ENCODE peak calls at places on chromosome 12, in six cellular contexts. A is CD8-positive, alpha-beta memory T cell; S is sigmoid colon; M is adrenal gland; X is A673; H is right cardiac atrium. P is an unnamed sample. For H3K4me1, the result is how much of the 10 kb centered on the place peaks cover.

GRCh38 chr12:14934511-14934910 is 3.8 kb downstream of the ERP27 start:
- DNase-seq in A (no peak), S (no peak), M (no peak), X (no peak), H (no peak), P (no peak)

GRCh38 chr12:130491421-130492357 is 154.0 kb downstream of the PIWIL1 start:
- DNase-seq in A (no peak), S (no peak), M (no peak), X (no peak), H (peak), P (no peak)

GRCh38 chr12:94615284-94616216 is 34.8 kb downstream of the TMCC3 start:
- DNase-seq in A (no peak), S (no peak), M (peak), X (peak), H (peak), P (peak)

GRCh38 chr12:54522213-54522612 is 24.7 kb downstream of the NCKAP1L start:
- DNase-seq in A (no peak), S (no peak), M (no peak), X (no peak), H (no peak), P (no peak)

GRCh38 chr12:114152890-114153289 is 186.8 kb upstream of the RBM19 start:
- DNase-seq in A (no peak), S (no peak), M (no peak), X (no peak), H (no peak), P (no peak)

GRCh38 chr12:39405580-39405979 is 37.3 kb downstream of the KIF21A start:
- DNase-seq in A (no peak), S (no peak), M (no peak), X (no peak), H (no peak), P (no peak)

GRCh38 chr12:107229827-107230226 is 136.5 kb upstream of the CRY1 start:
- DNase-seq in A (no peak), S (no peak), M (no peak), X (no peak), H (no peak), P (no peak)

GRCh38 chr12:88571543-88571942 is 8.7 kb downstream of the KITLG start:
- DNase-seq in A (no peak), S (no peak), M (no peak), X (no peak), H (no peak), P (no peak)

GRCh38 chr12:122158700-122159285 is 15.2 kb downstream of the IL31 start:
- DNase-seq in A (no peak), S (no peak), M (no peak), X (no peak), H (no peak), P (no peak)

GRCh38 chr12:68809190-68810026 is 1.4 kb downstream of the MDM2 start:
- DNase-seq in A (no peak), S (no peak), M (no peak), X (no peak), H (no peak), P (no peak)

GRCh38 chr12:74349925-74350324 is 187.7 kb upstream of the ATXN7L3B start:
- DNase-seq in A (no peak), S (no peak), M (no peak), X (peak), H (no peak), P (no peak)

GRCh38 chr12:56315256-56315625 is 547 bp downstream of the CNPY2 start:
- DNase-seq in A (no peak), S (no peak), M (peak), X (peak), H (peak), P (no peak)

GRCh38 chr12:55728185-55728931 is 451 bp downstream of the CD63 start:
- DNase-seq in A (peak), S (peak), M (peak), X (peak), H (peak), P (peak)

GRCh38 chr12:69096669-69097364 is 142.6 kb upstream of the CPSF6 start:
- DNase-seq in A (no peak), S (no peak), M (no peak), X (peak), H (no peak), P (no peak)

GRCh38 chr12:104285740-104286537 is 17.6 kb upstream of the EID3 start:
- DNase-seq in A (no peak), S (no peak), M (no peak), X (no peak), H (no peak), P (no peak)

GRCh38 chr12:31482816-31483215 is 108.1 kb downstream of the DENND5B start:
- DNase-seq in A (no peak), S (no peak), M (no peak), X (no peak), H (no peak), P (no peak)

GRCh38 chr12:111274820-111275219 is 94.1 kb downstream of the PHETA1 start:
- DNase-seq in A (no peak), S (no peak), M (no peak), X (peak), H (no peak), P (no peak)

GRCh38 chr12:82479511-82479910 is 121.2 kb downstream of the METTL25 start:
- DNase-seq in A (no peak), S (no peak), M (no peak), X (peak), H (no peak), P (no peak)

GRCh38 chr12:105378821-105379400 is 48.4 kb downstream of the C12orf75 start:
- DNase-seq in A (no peak), S (no peak), M (peak), X (no peak), H (no peak), P (peak)

GRCh38 chr12:112370156-112370555 is 12.1 kb downstream of the HECTD4 start:
- DNase-seq in A (no peak), S (no peak), M (no peak), X (no peak), H (no peak), P (no peak)

GRCh38 chr12:130194154-130194553 is 31.9 kb downstream of the FZD10 start:
- DNase-seq in A (no peak), S (peak), M (no peak), X (no peak), H (no peak), P (no peak)

DNA sequence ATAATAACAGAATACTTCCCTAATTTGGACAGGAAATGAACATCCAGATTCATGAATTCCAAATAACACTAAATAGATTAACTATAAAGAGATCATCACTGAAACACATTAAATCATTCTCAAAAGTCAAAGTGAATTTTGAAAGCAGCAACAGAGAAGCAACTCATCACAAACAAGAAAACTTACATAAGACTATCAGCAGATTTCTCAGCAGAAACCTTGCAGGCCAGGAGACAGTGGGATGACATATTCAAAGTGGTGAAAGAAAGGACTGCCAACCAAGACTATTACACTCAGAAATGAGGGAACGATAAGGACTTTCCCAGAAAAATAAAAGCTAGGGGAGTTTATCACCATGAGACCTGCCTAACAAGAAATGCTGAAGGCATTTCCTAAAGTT is 70.8 kb downstream of the ITPR2 start:
- DNase-seq in A (no peak), S (no peak), M (no peak), X (no peak), H (no peak), P (no peak)
- H3K4me1 ChIP-seq in A (under half), S (under half), M (under half), X (under half), H (under half), P (under half)

GRCh38 chr12:563250-563781 is 99.9 kb downstream of the NINJ2 start:
- DNase-seq in A (peak), S (no peak), M (no peak), X (no peak), H (peak), P (no peak)
- H3K4me1 ChIP-seq in A (half or more), S (under half), M (under half), X (under half), H (under half), P (under half)

GRCh38 chr12:116164263-116164817 is 113.2 kb downstream of the MED13L start:
- DNase-seq in A (no peak), S (no peak), M (no peak), X (no peak), H (no peak), P (peak)
- H3K4me1 ChIP-seq in A (under half), S (half or more), M (under half), X (under half), H (under half), P (under half)

DNA sequence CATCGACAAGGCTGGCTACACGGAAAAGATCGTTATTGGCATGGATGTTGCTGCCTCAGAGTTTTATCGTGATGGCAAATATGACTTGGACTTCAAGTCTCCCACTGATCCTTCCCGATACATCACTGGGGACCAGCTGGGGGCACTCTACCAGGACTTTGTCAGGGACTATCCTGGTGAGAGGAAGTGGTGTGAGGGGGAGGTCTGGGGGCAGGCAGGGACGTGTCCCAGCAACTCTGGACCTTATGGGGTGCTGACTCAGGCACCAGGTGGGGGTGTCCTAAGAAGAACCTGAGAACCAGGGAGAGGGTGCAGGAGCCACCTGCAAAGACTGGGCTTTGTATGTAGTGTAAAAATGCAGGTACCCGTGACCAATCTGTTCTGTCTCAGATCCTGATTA is 5.2 kb downstream of the ENO2 start:
- DNase-seq in A (no peak), S (peak), M (no peak), X (no peak), H (peak), P (no peak)
- H3K4me1 ChIP-seq in A (under half), S (under half), M (under half), X (under half), H (under half), P (under half)

GRCh38 chr12:6551496-6552139 is 4.2 kb downstream of the IFFO1 start:
- DNase-seq in A (no peak), S (peak), M (no peak), X (no peak), H (peak), P (no peak)
- H3K4me1 ChIP-seq in A (under half), S (half or more), M (under half), X (under half), H (under half), P (under half)

GRCh38 chr12:109890620-109891019 is 9.5 kb upstream of the TCHP start:
- DNase-seq in A (no peak), S (no peak), M (no peak), X (no peak), H (no peak), P (no peak)
- H3K4me1 ChIP-seq in A (under half), S (under half), M (under half), X (under half), H (under half), P (under half)

DNA sequence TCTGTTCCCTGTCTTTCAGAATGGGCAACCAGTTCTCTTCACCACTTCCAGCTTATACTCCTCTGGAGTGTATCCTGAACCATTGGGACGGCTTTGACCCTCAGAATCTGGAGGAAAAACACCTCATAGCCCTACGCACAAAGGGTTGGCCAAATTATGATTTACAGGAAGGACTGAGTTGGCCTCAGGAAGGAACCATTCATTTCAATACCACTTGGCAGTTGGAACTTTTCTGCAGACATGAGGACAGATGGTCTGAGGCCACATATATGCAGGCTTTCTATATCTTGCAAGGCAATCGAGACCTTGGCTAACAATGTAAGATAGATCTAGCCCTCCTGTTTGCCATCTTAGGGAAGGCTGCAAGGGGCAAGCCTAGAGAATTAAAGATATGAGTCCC is 24.0 kb downstream of the CLECL1 start:
- DNase-seq in A (no peak), S (no peak), M (no peak), X (no peak), H (no peak), P (no peak)
- H3K4me1 ChIP-seq in A (under half), S (under half), M (under half), X (under half), H (under half), P (under half)

DNA sequence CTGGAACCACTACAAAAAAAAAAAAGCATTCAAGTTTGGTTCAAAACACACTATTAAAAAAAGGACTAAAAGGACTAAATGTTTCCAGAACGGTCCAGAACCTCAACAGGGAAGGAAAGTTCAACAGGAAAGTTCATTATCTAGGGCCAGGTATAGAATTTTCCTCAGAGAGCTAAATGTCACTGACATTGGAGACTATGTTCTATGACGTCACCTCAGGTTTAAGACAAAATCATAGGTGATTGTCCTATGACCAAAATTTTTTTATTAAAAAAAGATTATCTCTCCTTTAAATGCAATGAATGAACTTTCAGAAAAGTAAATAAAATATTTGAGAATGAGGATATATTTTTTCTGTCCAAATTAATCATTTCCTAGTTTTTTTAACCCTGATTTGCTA is 746.7 kb upstream of the USP15 start:
- DNase-seq in A (no peak), S (no peak), M (no peak), X (no peak), H (no peak), P (no peak)
- H3K4me1 ChIP-seq in A (under half), S (under half), M (under half), X (under half), H (under half), P (under half)

GRCh38 chr12:61282790-61283575 is 977.2 kb upstream of the USP15 start:
- DNase-seq in A (no peak), S (no peak), M (no peak), X (no peak), H (no peak), P (no peak)
- H3K4me1 ChIP-seq in A (under half), S (under half), M (under half), X (under half), H (under half), P (under half)

P was measured in BE2C.